ENCODE peak calls at places on chromosomes 13 and 19, in seven cellular contexts. F is neural progenitor cell; V is CD4-positive, CD25-positive, alpha-beta regulatory T cell; X is cardiac muscle cell; Z is AG04450; U is prostate gland; H is adipocyte. W is an unnamed sample.

GRCh38 chr13:24923305-24923640 is 159.3 kb downstream of the RNF17 start:
- DNase-seq in F (no peak), V (no peak), X (no peak), Z (peak), U (no peak), H (peak), W (no peak)

GRCh38 chr19:16537111-16537510 is 5.1 kb downstream of the CHERP start:
- DNase-seq in F (no peak), V (no peak), X (no peak), Z (no peak), U (no peak), H (no peak), W (no peak)

GRCh38 chr13:113483504-113484287 is 6.8 kb downstream of the DCUN1D2 start:
- DNase-seq in F (peak), V (no peak), X (no peak), Z (no peak), U (no peak), H (no peak), W (no peak)

GRCh38 chr19:43132696-43133095 is 50.2 kb upstream of the PSG2 start:
- DNase-seq in F (no peak), V (no peak), X (no peak), Z (no peak), U (no peak), H (no peak), W (no peak)

GRCh38 chr13:50629497-50629896 is 214.0 kb downstream of the DLEU7 start:
- DNase-seq in F (no peak), V (no peak), X (no peak), Z (no peak), U (no peak), H (no peak), W (no peak)

GRCh38 chr13:114007566-114007965 is 33.7 kb upstream of the C13orf46 start:
- DNase-seq in F (no peak), V (no peak), X (no peak), Z (no peak), U (no peak), H (no peak), W (no peak)

GRCh38 chr19:44308011-44308410 is 3.2 kb upstream of the ZNF235 start:
- DNase-seq in F (no peak), V (no peak), X (no peak), Z (no peak), U (no peak), H (no peak), W (no peak)

GRCh38 chr13:31807090-31807541 is 67.8 kb downstream of the RXFP2 start:
- DNase-seq in F (no peak), V (no peak), X (no peak), Z (no peak), U (no peak), H (no peak), W (no peak)

GRCh38 chr13:27440408-27440807 is 10.0 kb downstream of the MTIF3 start:
- DNase-seq in F (no peak), V (no peak), X (no peak), Z (no peak), U (no peak), H (no peak), W (no peak)

GRCh38 chr19:8319807-8320520 is 1.2 kb downstream of the NDUFA7 start:
- DNase-seq in F (peak), V (no peak), X (no peak), Z (no peak), U (no peak), H (no peak), W (no peak)

DNA sequence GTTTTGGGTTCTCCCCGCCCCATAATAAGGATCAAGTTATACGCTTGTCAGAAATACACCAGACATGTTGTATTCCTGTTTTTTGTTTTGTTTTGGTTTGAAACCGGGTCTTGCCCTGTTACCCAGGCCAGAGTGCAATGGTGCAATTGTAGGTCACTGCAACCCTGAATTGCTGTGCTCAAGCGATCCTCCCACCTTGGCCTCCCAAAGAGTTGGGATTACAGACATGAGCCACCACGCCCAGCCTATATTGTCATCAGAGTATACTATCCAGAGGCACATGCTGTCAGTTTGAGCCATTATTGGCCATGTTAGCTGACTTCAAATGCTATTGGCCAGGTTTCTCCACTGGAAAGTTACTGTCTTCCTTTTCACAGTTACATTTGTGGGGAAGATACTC is 9.8 kb downstream of the SAFB start:
- DNase-seq in F (no peak), V (no peak), X (no peak), Z (no peak), U (no peak), H (no peak), W (no peak)
- H3K4me3 ChIP-seq in F (no peak), V (no peak), X (no peak), Z (no peak), U (no peak), H (peak), W (no peak)

GRCh38 chr13:29702912-29703351 is 107.4 kb upstream of the SLC7A1 start:
- DNase-seq in F (no peak), V (no peak), X (no peak), Z (peak), U (no peak), H (peak), W (no peak)
- H3K4me3 ChIP-seq in F (no peak), V (no peak), X (no peak), Z (peak), U (no peak), H (peak), W (no peak)

GRCh38 chr19:1272423-1273262 is 2.7 kb upstream of the FAM174C start:
- DNase-seq in F (no peak), V (no peak), X (no peak), Z (no peak), U (peak), H (no peak), W (no peak)

GRCh38 chr19:1271528-1272422 is 2.6 kb downstream of the CIRBP start:
- DNase-seq in F (no peak), V (no peak), X (no peak), Z (no peak), U (peak), H (no peak), W (no peak)

GRCh38 chr19:1274852-1275259 is 474 bp upstream of the FAM174C start:
- DNase-seq in F (peak), V (no peak), X (no peak), Z (no peak), U (no peak), H (no peak), W (peak)

GRCh38 chr19:1274081-1274851 is 1.1 kb upstream of the FAM174C start:
- DNase-seq in F (no peak), V (no peak), X (no peak), Z (no peak), U (peak), H (no peak), W (no peak)

DNA sequence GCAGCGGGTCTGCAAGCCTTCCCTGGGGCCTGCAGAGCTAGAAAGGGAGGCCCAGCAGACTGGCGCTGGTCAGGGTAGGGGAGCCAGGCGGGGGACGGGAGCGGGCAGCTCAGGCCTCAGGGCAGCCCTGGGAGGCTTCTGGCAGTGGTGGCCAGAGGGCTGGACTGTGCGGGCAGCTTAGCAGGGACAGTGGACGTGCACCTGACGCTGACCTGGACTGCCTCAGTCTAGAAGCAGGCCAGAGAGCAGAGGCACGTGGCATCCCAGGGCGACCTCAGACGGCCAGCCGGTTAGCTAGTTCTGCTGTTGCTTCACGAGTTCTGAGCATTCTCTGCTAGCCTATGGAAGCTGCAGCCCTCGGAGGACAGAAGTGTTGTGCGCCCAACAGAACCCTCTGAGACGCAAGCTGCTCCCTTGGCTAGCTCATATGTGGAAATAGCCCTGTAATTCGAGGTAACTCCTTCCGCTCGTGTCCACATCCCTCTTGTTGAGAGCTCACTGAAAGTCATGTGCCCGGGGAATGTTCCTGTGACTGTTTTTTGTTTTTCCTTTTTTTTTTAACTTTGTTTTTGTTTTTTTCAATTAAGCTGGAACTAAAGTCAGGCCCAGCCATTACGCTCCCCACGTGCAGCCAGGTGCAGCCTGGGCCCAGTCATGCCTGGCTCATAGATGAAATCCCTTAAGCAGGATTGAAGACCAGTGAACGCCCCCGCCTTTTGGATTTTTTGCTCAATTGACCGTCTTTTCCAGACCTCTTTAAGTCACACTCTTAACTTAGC is 1.9 kb upstream of the FAM174C start:
- DNase-seq in F (no peak), V (no peak), X (no peak), Z (no peak), U (no peak), H (no peak), W (no peak)
- H3K4me3 ChIP-seq in F (no peak), V (no peak), X (no peak), Z (no peak), U (no peak), H (no peak), W (no peak)

DNA sequence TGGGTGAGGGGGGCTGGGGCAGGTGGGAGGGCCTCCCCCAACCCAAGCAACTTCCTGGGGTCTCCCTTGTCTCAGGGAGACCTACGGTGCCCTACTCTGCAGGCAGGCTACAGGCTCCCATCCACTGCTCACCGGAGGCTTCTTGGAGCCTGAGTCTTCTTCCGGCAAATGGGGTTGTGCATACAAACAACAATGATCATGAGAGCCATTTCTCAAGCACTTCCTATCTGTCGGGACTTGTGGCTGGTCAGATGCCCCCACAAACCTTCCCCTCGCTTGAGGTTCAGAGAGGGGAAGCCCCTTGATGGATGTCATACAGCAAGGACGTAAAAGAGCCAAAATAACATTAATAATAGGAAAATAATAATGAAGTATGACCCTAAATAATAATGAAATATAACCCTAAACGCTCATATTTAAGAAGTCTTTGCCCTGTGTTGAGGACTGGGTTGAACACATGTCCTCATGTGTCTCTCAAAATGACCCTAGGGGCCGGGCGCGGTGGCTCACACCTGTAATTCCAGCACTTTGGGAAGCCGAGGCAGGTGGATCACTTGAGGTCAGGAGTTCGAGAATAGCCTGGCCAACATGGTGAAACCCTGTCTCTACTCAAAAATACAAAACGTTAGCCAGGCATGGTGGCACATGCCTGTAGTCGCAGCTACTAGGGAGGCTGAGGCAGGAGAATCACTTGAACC is 727 bp downstream of the CD37 start:
- DNase-seq in F (no peak), V (no peak), X (no peak), Z (no peak), U (no peak), H (no peak), W (no peak)
- H3K4me3 ChIP-seq in F (no peak), V (peak), X (no peak), Z (no peak), U (peak), H (no peak), W (peak)

DNA sequence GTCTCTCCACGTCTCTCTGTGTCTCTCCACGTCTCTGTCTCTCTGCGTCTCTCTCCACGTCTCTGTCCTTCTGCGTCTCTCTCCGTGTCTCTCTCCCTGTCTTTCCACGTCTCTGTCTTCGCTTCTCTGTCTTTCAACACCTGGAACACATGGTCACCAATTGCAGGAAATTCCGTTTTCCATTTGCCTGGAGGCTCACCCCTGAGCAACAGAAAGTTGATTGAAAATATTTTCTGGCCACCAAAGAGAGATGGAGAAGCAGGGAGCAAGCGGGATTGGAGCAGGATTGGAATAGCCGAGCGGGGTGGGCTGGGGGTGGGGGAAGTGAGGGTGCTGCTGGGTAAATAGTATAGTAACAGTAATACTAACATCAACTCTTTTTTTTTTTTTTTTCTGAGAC is 1.7 kb downstream of the KANK2 start:
- DNase-seq in F (no peak), V (no peak), X (no peak), Z (no peak), U (no peak), H (no peak), W (no peak)
- H3K4me3 ChIP-seq in F (no peak), V (no peak), X (no peak), Z (peak), U (peak), H (peak), W (no peak)

DNA sequence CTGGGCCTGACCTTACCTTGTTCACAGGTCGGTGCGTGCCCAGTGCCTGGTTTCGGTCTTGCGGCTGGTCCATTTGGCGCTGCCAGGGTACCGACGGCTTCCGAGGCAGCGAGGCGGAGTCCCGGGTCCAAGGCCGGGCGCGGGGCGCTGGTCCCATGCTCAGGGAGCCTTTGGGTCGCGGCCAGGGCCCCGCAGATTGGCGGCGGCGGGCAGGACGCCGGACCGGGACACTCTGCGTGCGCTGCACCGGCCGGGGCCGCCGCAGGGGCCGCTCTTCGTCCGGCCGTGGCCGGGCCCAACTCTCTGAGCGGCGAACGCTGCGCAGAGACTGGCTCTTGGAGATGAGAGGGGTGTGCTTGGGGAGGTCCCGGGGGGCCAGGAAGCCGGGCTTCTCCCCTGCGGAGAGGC is 3.3 kb upstream of the WIZ start:
- DNase-seq in F (peak), V (no peak), X (peak), Z (no peak), U (no peak), H (no peak), W (no peak)
- H3K4me3 ChIP-seq in F (peak), V (no peak), X (peak), Z (peak), U (peak), H (peak), W (no peak)

GRCh38 chr19:5827891-5828660 is 11.4 kb downstream of the FUT6 start:
- DNase-seq in F (peak), V (peak), X (peak), Z (peak), U (peak), H (peak), W (peak)
- H3K4me3 ChIP-seq in F (peak), V (peak), X (peak), Z (peak), U (peak), H (peak), W (peak)

GRCh38 chr19:45887311-45887710 is 1.4 kb upstream of the IRF2BP1 start:
- DNase-seq in F (no peak), V (no peak), X (no peak), Z (no peak), U (no peak), H (no peak), W (no peak)
- H3K4me3 ChIP-seq in F (peak), V (peak), X (peak), Z (peak), U (peak), H (peak), W (peak)